ENCODE peak calls at places on chromosomes 13 and 19, in five cellular contexts. J, U, G, S and V are unnamed samples. For H3K9me3, the result is how much of the 10 kb centered on the place peaks cover.

GRCh38 chr19:48814895-48815294 is 4.1 kb upstream of the BCAT2 start:
- DNase-seq in J (no peak), U (no peak), G (no peak), S (no peak), V (no peak)

GRCh38 chr13:28220166-28220565 is 81.8 kb downstream of the PAN3 start:
- DNase-seq in J (no peak), U (no peak), G (no peak), S (no peak), V (no peak)

GRCh38 chr19:1864480-1865171 is 1.2 kb upstream of the KLF16 start:
- DNase-seq in J (peak), U (peak), G (peak), S (peak), V (peak)

GRCh38 chr19:17687857-17688784 is at the start of gene UNC13A:
- DNase-seq in J (no peak), U (no peak), G (peak), S (peak), V (peak)

GRCh38 chr19:29878973-29879654 is 62.9 kb upstream of the URI1 start:
- DNase-seq in J (peak), U (no peak), G (no peak), S (peak), V (no peak)

GRCh38 chr19:15548648-15549047 is 40.3 kb downstream of the CYP4F22 start:
- DNase-seq in J (no peak), U (no peak), G (no peak), S (no peak), V (no peak)

GRCh38 chr19:13095393-13095784 is 7.3 kb downstream of the LYL1 start:
- DNase-seq in J (no peak), U (no peak), G (no peak), S (no peak), V (peak)

GRCh38 chr19:32173836-32174235 is 171.6 kb upstream of the ZNF507 start:
- DNase-seq in J (no peak), U (no peak), G (no peak), S (no peak), V (no peak)

GRCh38 chr13:105363747-105364177 is 1171.7 kb downstream of the EFNB2 start:
- DNase-seq in J (no peak), U (no peak), G (no peak), S (no peak), V (no peak)

GRCh38 chr13:113767366-113767765 is 8.3 kb downstream of the TMEM255B start:
- DNase-seq in J (no peak), U (no peak), G (no peak), S (peak), V (no peak)

GRCh38 chr19:8320564-8321066 is 560 bp downstream of the NDUFA7 start:
- DNase-seq in J (no peak), U (no peak), G (no peak), S (no peak), V (peak)

GRCh38 chr13:42181381-42181953 is 90.5 kb upstream of the AKAP11 start:
- DNase-seq in J (no peak), U (no peak), G (no peak), S (no peak), V (no peak)

GRCh38 chr13:73521291-73521626 is 462.5 kb downstream of the KLF5 start:
- DNase-seq in J (no peak), U (no peak), G (no peak), S (no peak), V (no peak)

GRCh38 chr19:31351212-31352193 is 2.3 kb upstream of the TSHZ3 start:
- DNase-seq in J (peak), U (no peak), G (no peak), S (no peak), V (no peak)

GRCh38 chr19:50823389-50824042 is at the start of gene KLK1:
- DNase-seq in J (no peak), U (no peak), G (peak), S (no peak), V (no peak)

GRCh38 chr19:42386974-42387707 is 3.0 kb downstream of the CNFN start:
- DNase-seq in J (peak), U (peak), G (peak), S (peak), V (peak)

GRCh38 chr13:31242935-31243334 is 43.2 kb downstream of the B3GLCT start:
- DNase-seq in J (no peak), U (no peak), G (no peak), S (no peak), V (no peak)

GRCh38 chr13:51241720-51242119 is 19.5 kb downstream of the FAM124A start:
- DNase-seq in J (no peak), U (peak), G (no peak), S (no peak), V (no peak)

GRCh38 chr19:4547303-4548237 is 7.7 kb upstream of the LRG1 start:
- DNase-seq in J (peak), U (peak), G (peak), S (no peak), V (no peak)

GRCh38 chr19:16308081-16308480 is 16.5 kb upstream of the KLF2 start:
- DNase-seq in J (no peak), U (no peak), G (no peak), S (no peak), V (no peak)

GRCh38 chr19:4971424-4971793 is 2.5 kb downstream of the KDM4B start:
- DNase-seq in J (peak), U (no peak), G (peak), S (no peak), V (no peak)

GRCh38 chr13:110574161-110574560 is 12.6 kb upstream of the RAB20 start:
- DNase-seq in J (no peak), U (no peak), G (peak), S (no peak), V (no peak)

GRCh38 chr19:1494115-1494815 is 3.3 kb downstream of the REEP6 start:
- DNase-seq in J (no peak), U (no peak), G (no peak), S (no peak), V (no peak)

GRCh38 chr13:48185018-48185417 is 48.0 kb upstream of the ITM2B start:
- DNase-seq in J (no peak), U (no peak), G (no peak), S (no peak), V (no peak)

GRCh38 chr13:20526664-20527063 is 1.0 kb upstream of the CRYL1 start:
- DNase-seq in J (no peak), U (no peak), G (no peak), S (no peak), V (no peak)

GRCh38 chr13:113968463-113969310 is 5.2 kb downstream of the C13orf46 start:
- DNase-seq in J (no peak), U (peak), G (peak), S (peak), V (peak)

GRCh38 chr19:35040826-35041547 is 534 bp upstream of the HPN start:
- DNase-seq in J (no peak), U (peak), G (peak), S (peak), V (no peak)

GRCh38 chr19:49954933-49955332 is 6.0 kb downstream of the SIGLEC11 start:
- DNase-seq in J (no peak), U (no peak), G (peak), S (no peak), V (no peak)

GRCh38 chr13:114148521-114148855 is 16.1 kb upstream of the RASA3 start:
- DNase-seq in J (no peak), U (no peak), G (peak), S (no peak), V (peak)

GRCh38 chr13:41459754-41460111 is 2.4 kb downstream of the RGCC start:
- DNase-seq in J (no peak), U (no peak), G (no peak), S (no peak), V (no peak)

GRCh38 chr13:98453254-98453843 is 123.6 kb downstream of the STK24 start:
- DNase-seq in J (no peak), U (no peak), G (no peak), S (no peak), V (no peak)
- H3K9me3 ChIP-seq in J (under half), U (under half), G (under half), S (under half), V (under half)

DNA sequence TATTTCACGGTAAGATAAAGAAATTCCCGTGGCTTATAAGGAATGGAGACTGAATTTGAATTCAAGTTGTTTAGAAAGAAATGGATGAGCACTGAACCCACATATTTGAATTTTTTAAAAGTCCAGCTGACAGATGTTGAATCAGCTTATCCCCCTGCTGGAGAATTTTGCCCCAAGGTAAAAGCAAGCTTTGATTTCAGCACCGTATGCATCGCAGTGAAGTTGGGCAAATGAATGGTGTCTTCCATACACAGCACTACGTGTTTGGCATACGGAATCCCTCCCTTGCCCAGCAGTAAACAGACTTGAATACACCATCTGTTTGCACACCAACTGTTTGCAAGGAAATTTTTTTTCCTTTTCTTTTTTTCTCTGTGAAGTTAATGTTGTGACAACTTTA is 77.5 kb upstream of the PEG3 start:
- DNase-seq in J (no peak), U (no peak), G (no peak), S (no peak), V (no peak)
- H3K9me3 ChIP-seq in J (under half), U (under half), G (under half), S (under half), V (under half)

DNA sequence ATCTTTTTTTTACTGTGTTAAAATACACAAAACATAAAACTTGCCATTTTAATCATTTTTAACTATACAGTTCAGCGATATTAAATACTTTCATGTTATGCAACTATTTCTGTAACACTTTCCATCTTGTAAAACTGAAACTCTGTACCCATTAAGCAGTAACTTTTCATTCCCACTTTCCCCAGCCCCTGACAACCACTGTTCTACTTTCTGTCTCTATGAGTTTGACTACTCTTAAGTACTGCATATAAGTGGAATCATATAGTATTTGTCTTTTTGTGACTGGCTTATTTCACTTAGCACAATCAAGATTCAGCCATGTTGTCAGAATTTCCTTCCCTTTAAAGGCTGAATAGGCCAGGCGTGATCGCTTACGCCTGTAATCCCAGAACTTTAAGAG is 56.2 kb downstream of the ARHGAP35 start:
- DNase-seq in J (no peak), U (no peak), G (no peak), S (no peak), V (no peak)
- H3K9me3 ChIP-seq in J (under half), U (under half), G (under half), S (under half), V (under half)

DNA sequence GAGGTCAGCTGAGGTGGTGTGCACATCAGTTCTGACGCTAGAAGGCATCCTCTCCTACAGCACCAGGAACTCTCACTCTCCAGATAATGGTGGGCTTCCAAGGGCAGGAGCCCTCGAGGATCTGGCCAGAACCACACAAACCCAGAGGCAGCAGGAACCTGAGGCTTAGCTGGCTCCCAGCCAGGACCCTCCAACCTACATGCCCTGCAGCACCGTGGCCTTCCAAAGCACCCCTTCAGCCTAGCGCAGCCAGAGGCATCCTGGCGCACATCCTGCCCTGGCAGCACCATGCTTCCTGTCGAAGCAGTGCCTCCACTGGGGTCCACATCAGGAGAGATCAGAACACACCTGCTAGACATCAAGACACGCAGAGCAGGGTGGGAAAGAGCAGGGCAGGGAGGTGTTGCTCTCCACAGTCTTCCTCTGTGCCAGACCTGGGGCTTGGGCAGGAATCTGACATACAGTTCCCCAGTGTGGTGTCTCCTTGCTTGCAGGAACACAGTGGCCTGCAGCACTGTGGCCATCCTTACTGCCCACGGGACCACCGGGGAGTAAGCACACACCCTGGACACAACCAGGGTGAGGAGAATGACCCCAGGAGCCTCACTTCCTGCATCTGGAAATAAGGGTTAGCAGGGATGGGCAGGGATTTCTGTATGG is 21.7 kb downstream of the TUBA3C start:
- DNase-seq in J (no peak), U (peak), G (no peak), S (no peak), V (no peak)
- H3K9me3 ChIP-seq in J (under half), U (under half), G (under half), S (under half), V (under half)

GRCh38 chr19:58000677-58001076 is 1.9 kb downstream of the ZNF606 start:
- DNase-seq in J (no peak), U (no peak), G (no peak), S (no peak), V (no peak)

GRCh38 chr19:58007285-58007684 is 4.7 kb upstream of the ZNF606 start:
- DNase-seq in J (no peak), U (no peak), G (no peak), S (no peak), V (no peak)

GRCh38 chr19:58002384-58003152 is at the start of gene ZNF606:
- DNase-seq in J (peak), U (peak), G (peak), S (peak), V (peak)

GRCh38 chr19:58003153-58003828 is 671 bp upstream of the ZNF606 start:
- DNase-seq in J (no peak), U (no peak), G (no peak), S (no peak), V (no peak)

DNA sequence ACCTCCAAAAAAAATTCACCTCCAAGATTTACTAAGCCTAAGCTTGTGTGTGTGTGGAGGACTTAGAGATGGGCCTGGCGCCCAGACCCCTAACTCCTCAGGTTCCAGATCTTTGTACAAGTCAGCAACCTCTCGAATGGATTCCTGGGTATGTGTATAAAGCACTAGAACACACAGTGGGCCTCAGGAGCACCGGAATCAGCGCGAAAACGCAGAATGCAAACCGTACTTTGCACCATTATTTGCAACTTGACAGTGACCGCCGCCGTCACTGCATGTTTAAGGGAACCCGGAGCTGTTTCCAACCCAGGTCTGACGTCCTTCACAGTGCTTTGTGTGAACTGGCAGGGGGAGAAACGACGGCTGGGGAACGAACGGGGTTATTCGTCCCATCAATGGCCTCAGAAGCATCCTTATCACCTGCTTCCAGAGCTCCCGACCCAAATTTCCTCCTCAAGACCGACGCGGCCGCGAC is 688 bp downstream of the ZNF606 start:
- DNase-seq in J (no peak), U (no peak), G (no peak), S (no peak), V (no peak)
- H3K9me3 ChIP-seq in J (half or more), U (under half), G (under half), S (half or more), V (under half)

DNA sequence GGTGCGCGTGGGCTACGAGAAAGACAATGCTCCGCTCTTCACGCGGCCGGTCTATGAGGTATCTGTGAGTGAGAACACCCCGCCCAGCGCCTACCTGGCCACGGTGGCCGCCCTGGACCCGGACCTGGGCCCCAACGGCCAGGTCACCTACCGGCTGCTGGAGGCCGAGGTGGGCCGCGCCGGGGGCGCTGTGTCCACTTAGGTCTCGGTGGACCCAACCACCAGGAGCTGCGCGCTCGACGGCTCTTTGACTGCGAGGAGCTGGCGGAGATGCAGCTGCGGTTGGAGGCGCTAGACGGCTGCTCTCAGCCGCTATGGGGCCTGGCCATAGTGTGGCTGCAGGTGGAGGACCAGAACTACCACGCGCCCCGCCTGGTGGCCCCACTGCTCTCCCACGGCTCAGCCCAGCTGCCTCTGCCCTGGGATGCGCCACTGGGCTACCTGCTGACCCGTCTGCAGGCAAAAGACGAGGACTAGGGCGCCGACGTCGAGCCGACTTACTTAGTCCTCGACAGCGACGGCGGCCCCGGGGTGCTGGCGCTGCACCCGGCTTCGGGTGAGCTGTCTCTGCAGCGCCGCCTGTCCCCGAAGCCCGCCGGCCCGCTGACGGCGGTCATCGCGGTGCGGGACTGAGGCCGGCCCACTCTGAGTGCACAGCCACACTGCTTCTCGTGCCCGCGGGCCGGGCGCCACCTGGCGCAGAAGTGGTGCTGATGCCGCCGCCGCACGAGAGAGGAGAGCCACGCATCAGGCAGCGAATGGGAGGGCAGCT is 173.0 kb downstream of the OLFM4 start:
- DNase-seq in J (no peak), U (no peak), G (peak), S (peak), V (no peak)
- H3K9me3 ChIP-seq in J (under half), U (under half), G (under half), S (under half), V (under half)

GRCh38 chr19:7078007-7078406 is 8.5 kb downstream of the ZNF557 start:
- DNase-seq in J (no peak), U (no peak), G (no peak), S (no peak), V (no peak)

GRCh38 chr19:7074705-7075282 is 5.3 kb downstream of the ZNF557 start:
- DNase-seq in J (no peak), U (no peak), G (no peak), S (no peak), V (no peak)

GRCh38 chr19:7072541-7072940 is 3.0 kb downstream of the ZNF557 start:
- DNase-seq in J (no peak), U (no peak), G (no peak), S (no peak), V (no peak)

DNA sequence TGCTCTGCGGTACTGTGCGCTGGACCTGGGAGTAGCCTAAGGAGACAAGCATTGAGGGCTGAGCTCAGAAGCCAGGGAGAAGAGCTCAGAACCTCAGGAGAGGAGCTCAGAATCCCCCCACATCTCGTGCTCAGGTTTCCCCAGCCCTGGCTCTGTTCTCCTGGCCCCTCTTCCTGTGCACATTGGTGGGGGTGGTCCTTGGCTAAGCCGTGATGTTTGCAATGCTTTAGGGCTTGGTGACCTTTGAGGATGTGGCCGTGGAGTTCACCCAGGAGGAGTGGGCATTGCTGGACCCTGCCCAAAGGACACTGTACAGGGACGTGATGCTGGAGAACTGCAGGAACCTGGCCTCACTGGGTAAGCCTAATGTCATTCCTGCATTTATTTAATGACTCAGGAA is 6.6 kb downstream of the ZNF557 start:
- DNase-seq in J (no peak), U (no peak), G (no peak), S (no peak), V (no peak)
- H3K9me3 ChIP-seq in J (under half), U (under half), G (under half), S (under half), V (under half)

DNA sequence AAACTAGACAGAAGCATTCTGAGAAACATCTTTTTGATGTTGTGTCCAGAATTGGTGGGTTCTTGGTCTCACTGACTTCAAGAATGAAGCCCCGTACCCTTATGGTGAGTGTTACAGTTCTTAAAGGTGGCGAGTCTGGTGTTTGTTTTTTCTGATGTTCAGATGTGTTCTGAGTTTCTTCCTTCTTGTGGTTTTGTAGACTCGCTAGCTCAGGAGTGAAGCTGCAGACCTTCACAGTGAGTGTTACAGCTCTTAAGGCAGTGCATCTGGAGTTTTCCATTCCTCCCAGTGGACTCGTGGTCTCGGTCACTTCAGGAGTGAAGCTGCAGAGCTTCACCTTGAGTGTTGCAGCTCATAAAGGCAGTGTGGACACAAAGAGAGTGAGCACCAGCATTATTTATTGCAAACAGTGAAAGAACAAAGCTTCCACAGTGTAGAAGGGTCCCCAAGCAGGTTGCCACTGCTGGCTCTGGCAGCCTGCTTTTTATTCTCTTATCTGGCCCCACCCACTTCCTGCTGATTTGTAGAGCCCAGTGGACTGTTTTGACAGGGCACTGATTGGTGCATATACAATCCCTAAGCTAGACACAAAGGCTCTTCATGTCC is 1820.8 kb downstream of the UQCRFS1 start:
- DNase-seq in J (no peak), U (peak), G (no peak), S (peak), V (no peak)
- H3K9me3 ChIP-seq in J (under half), U (under half), G (under half), S (under half), V (under half)

GRCh38 chr19:14265285-14266036 is 59.5 kb upstream of the ADGRL1 start:
- DNase-seq in J (no peak), U (no peak), G (no peak), S (no peak), V (no peak)
- H3K9me3 ChIP-seq in J (under half), U (under half), G (under half), S (under half), V (under half)